ENCODE peak calls at places on chromosomes 3 and 15, in five cellular contexts. One of them, this sample, is unnamed.

GRCh38 chr3:181694805-181695660 is 16.7 kb upstream of the SOX2 start:
- DNase-seq in A549: no peak
- DNase-seq in GM20000: no peak
- DNase-seq in thoracic aorta: no peak
- DNase-seq in pancreas: peak; percentile 66
- DNase-seq in this sample: peak; percentile 72

GRCh38 chr3:23877324-23877980 is 39.3 kb downstream of the NKIRAS1 start:
- DNase-seq in A549: peak; percentile 57
- DNase-seq in GM20000: no peak
- DNase-seq in thoracic aorta: no peak
- DNase-seq in pancreas: no peak
- DNase-seq in this sample: no peak

GRCh38 chr15:51229907-51230328 is 108.5 kb downstream of the CYP19A1 start:
- DNase-seq in A549: peak; percentile 35
- DNase-seq in GM20000: peak; percentile 35
- DNase-seq in thoracic aorta: no peak
- DNase-seq in pancreas: no peak
- DNase-seq in this sample: no peak

GRCh38 chr3:126448141-126448892 is 27.4 kb downstream of the ZXDC start:
- DNase-seq in A549: no peak
- DNase-seq in GM20000: no peak
- DNase-seq in thoracic aorta: no peak
- DNase-seq in pancreas: no peak
- DNase-seq in this sample: no peak

GRCh38 chr15:90337256-90337655 is 14.8 kb upstream of the ZNF774 start:
- DNase-seq in A549: no peak
- DNase-seq in GM20000: no peak
- DNase-seq in thoracic aorta: no peak
- DNase-seq in pancreas: no peak
- DNase-seq in this sample: peak; percentile 35

GRCh38 chr15:53658827-53659226 is 100.6 kb downstream of the WDR72 start:
- DNase-seq in A549: no peak
- DNase-seq in GM20000: no peak
- DNase-seq in thoracic aorta: no peak
- DNase-seq in pancreas: no peak
- DNase-seq in this sample: no peak

GRCh38 chr3:186198442-186198841 is 89.6 kb upstream of the ETV5 start:
- DNase-seq in A549: no peak
- DNase-seq in GM20000: no peak
- DNase-seq in thoracic aorta: no peak
- DNase-seq in pancreas: no peak
- DNase-seq in this sample: no peak

GRCh38 chr3:13822042-13822441 is 57.8 kb downstream of the WNT7A start:
- DNase-seq in A549: no peak
- DNase-seq in GM20000: no peak
- DNase-seq in thoracic aorta: no peak
- DNase-seq in pancreas: no peak
- DNase-seq in this sample: no peak

GRCh38 chr15:63203451-63204090 is 14.2 kb downstream of the RAB8B start:
- DNase-seq in A549: no peak
- DNase-seq in GM20000: no peak
- DNase-seq in thoracic aorta: no peak
- DNase-seq in pancreas: no peak
- DNase-seq in this sample: no peak

GRCh38 chr3:133742351-133743091 is 3.7 kb upstream of the TF start:
- DNase-seq in A549: peak; percentile 80
- DNase-seq in GM20000: no peak
- DNase-seq in thoracic aorta: no peak
- DNase-seq in pancreas: no peak
- DNase-seq in this sample: no peak

GRCh38 chr3:11096266-11097135 is 57.8 kb upstream of the HRH1 start:
- DNase-seq in A549: peak; percentile 73
- DNase-seq in GM20000: peak; percentile 47
- DNase-seq in thoracic aorta: peak; percentile 61
- DNase-seq in pancreas: no peak
- DNase-seq in this sample: peak; percentile 27

GRCh38 chr3:11544413-11545181 is 99.1 kb downstream of the VGLL4 start:
- DNase-seq in A549: no peak
- DNase-seq in GM20000: no peak
- DNase-seq in thoracic aorta: no peak
- DNase-seq in pancreas: no peak
- DNase-seq in this sample: no peak

GRCh38 chr15:70632079-70632850 is 131.1 kb downstream of the UACA start:
- DNase-seq in A549: no peak
- DNase-seq in GM20000: no peak
- DNase-seq in thoracic aorta: no peak
- DNase-seq in pancreas: no peak
- DNase-seq in this sample: no peak

GRCh38 chr15:98609144-98609852 is 39.0 kb upstream of the IGF1R start:
- DNase-seq in A549: no peak
- DNase-seq in GM20000: no peak
- DNase-seq in thoracic aorta: no peak
- DNase-seq in pancreas: no peak
- DNase-seq in this sample: no peak

GRCh38 chr3:23372296-23372695 is 169.2 kb downstream of the UBE2E2 start:
- DNase-seq in A549: no peak
- DNase-seq in GM20000: no peak
- DNase-seq in thoracic aorta: no peak
- DNase-seq in pancreas: no peak
- DNase-seq in this sample: no peak

GRCh38 chr3:193819117-193819978 is 226.3 kb downstream of the OPA1 start:
- DNase-seq in A549: no peak
- DNase-seq in GM20000: no peak
- DNase-seq in thoracic aorta: no peak
- DNase-seq in pancreas: no peak
- DNase-seq in this sample: no peak

GRCh38 chr15:51089699-51090098 is 5.0 kb downstream of the TNFAIP8L3 start:
- DNase-seq in A549: peak; percentile 27
- DNase-seq in GM20000: no peak
- DNase-seq in thoracic aorta: no peak
- DNase-seq in pancreas: no peak
- DNase-seq in this sample: no peak

GRCh38 chr15:67906382-67906781 is 66.5 kb upstream of the RNU6-1 start:
- DNase-seq in A549: peak; percentile 48
- DNase-seq in GM20000: no peak
- DNase-seq in thoracic aorta: no peak
- DNase-seq in pancreas: no peak
- DNase-seq in this sample: no peak
- TF ChIP-seq CTCF in A549: peak; percentile 18
- TF ChIP-seq CTCF in GM20000: no peak
- TF ChIP-seq CTCF in thoracic aorta: no peak
- TF ChIP-seq CTCF in pancreas: no peak
- TF ChIP-seq CTCF in this sample: no peak

GRCh38 chr3:128567705-128568356 is 74.8 kb upstream of the GATA2 start:
- DNase-seq in A549: no peak
- DNase-seq in GM20000: no peak
- DNase-seq in thoracic aorta: no peak
- DNase-seq in pancreas: no peak
- DNase-seq in this sample: no peak
- TF ChIP-seq CTCF in A549: no peak
- TF ChIP-seq CTCF in GM20000: no peak
- TF ChIP-seq CTCF in thoracic aorta: no peak
- TF ChIP-seq CTCF in pancreas: no peak
- TF ChIP-seq CTCF in this sample: no peak

GRCh38 chr3:66803206-66803605 is 194.9 kb upstream of the KBTBD8 start:
- DNase-seq in A549: no peak
- DNase-seq in GM20000: no peak
- DNase-seq in thoracic aorta: no peak
- DNase-seq in pancreas: no peak
- DNase-seq in this sample: no peak
- TF ChIP-seq CTCF in A549: no peak
- TF ChIP-seq CTCF in GM20000: no peak
- TF ChIP-seq CTCF in thoracic aorta: no peak
- TF ChIP-seq CTCF in pancreas: no peak
- TF ChIP-seq CTCF in this sample: no peak

GRCh38 chr3:5136619-5137429 is 14.7 kb downstream of the ARL8B start:
- DNase-seq in A549: peak; percentile 48
- DNase-seq in GM20000: peak; percentile 66
- DNase-seq in thoracic aorta: no peak
- DNase-seq in pancreas: no peak
- DNase-seq in this sample: no peak
- TF ChIP-seq CTCF in A549: peak; percentile 42
- TF ChIP-seq CTCF in GM20000: no peak
- TF ChIP-seq CTCF in thoracic aorta: no peak
- TF ChIP-seq CTCF in pancreas: no peak
- TF ChIP-seq CTCF in this sample: no peak

GRCh38 chr15:66925721-66926120 is 139.7 kb upstream of the SMAD3 start:
- DNase-seq in A549: no peak
- DNase-seq in GM20000: no peak
- DNase-seq in thoracic aorta: no peak
- DNase-seq in pancreas: no peak
- DNase-seq in this sample: no peak

GRCh38 chr15:66924889-66925288 is 140.5 kb upstream of the SMAD3 start:
- DNase-seq in A549: no peak
- DNase-seq in GM20000: no peak
- DNase-seq in thoracic aorta: no peak
- DNase-seq in pancreas: no peak
- DNase-seq in this sample: no peak

GRCh38 chr15:66921319-66921718 is 144.1 kb upstream of the SMAD3 start:
- DNase-seq in A549: no peak
- DNase-seq in GM20000: no peak
- DNase-seq in thoracic aorta: no peak
- DNase-seq in pancreas: no peak
- DNase-seq in this sample: no peak

GRCh38 chr15:66922608-66923007 is 142.8 kb upstream of the SMAD3 start:
- DNase-seq in A549: no peak
- DNase-seq in GM20000: no peak
- DNase-seq in thoracic aorta: no peak
- DNase-seq in pancreas: no peak
- DNase-seq in this sample: no peak

GRCh38 chr15:66923438-66923881 is 141.9 kb upstream of the SMAD3 start:
- DNase-seq in A549: peak; percentile 64
- DNase-seq in GM20000: peak; percentile 16
- DNase-seq in thoracic aorta: no peak
- DNase-seq in pancreas: no peak
- DNase-seq in this sample: no peak
- TF ChIP-seq CTCF in A549: peak; percentile 45
- TF ChIP-seq CTCF in GM20000: peak; percentile 31
- TF ChIP-seq CTCF in thoracic aorta: no peak
- TF ChIP-seq CTCF in pancreas: peak; percentile 23
- TF ChIP-seq CTCF in this sample: no peak

GRCh38 chr15:92333709-92334108 is 60.0 kb upstream of the ST8SIA2 start:
- DNase-seq in A549: no peak
- DNase-seq in GM20000: no peak
- DNase-seq in thoracic aorta: no peak
- DNase-seq in pancreas: no peak
- DNase-seq in this sample: no peak
- TF ChIP-seq CTCF in A549: no peak
- TF ChIP-seq CTCF in GM20000: no peak
- TF ChIP-seq CTCF in thoracic aorta: no peak
- TF ChIP-seq CTCF in pancreas: no peak
- TF ChIP-seq CTCF in this sample: no peak

GRCh38 chr3:51710631-51711351 is 3.9 kb downstream of the GRM2 start:
- DNase-seq in A549: peak; percentile 16
- DNase-seq in GM20000: no peak
- DNase-seq in thoracic aorta: no peak
- DNase-seq in pancreas: peak; percentile 45
- DNase-seq in this sample: peak; percentile 33
- TF ChIP-seq CTCF in A549: no peak
- TF ChIP-seq CTCF in GM20000: no peak
- TF ChIP-seq CTCF in thoracic aorta: no peak
- TF ChIP-seq CTCF in pancreas: no peak
- TF ChIP-seq CTCF in this sample: no peak

DNA sequence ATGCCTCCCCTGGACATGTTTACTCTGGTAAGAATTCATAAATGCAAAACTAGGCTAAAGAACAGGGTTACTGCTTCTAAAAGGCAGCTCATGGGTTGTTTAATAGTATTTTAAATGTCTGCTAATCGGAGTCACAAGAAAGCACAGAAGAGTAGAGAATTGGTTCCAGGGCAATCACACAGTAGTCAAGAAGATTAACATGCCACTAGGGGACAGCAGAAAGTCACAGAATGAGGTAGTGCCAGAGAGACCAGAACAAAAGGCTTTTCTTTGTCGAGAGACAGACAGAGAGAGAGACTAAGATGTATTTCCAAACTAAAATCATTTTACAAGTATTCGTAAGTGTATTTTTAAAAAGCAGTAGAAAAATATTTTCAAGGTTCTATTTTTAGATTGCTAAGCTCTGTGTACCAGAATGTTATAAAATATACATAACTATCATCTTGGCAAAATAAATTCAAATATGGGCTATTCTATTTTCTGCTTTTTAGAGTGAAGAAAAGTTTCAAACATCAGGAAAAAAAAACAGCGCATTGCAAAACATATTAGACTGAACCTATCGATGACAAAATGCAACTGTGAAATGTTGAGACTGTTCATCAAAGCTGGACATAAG is 78.3 kb upstream of the CDIN1 start:
- DNase-seq in A549: peak; percentile 78
- DNase-seq in GM20000: peak; percentile 30
- DNase-seq in thoracic aorta: no peak
- DNase-seq in pancreas: no peak
- DNase-seq in this sample: no peak
- TF ChIP-seq CTCF in A549: peak; percentile 72
- TF ChIP-seq CTCF in GM20000: peak; percentile 25
- TF ChIP-seq CTCF in thoracic aorta: peak; percentile 72
- TF ChIP-seq CTCF in pancreas: peak; percentile 64
- TF ChIP-seq CTCF in this sample: peak; percentile 63

DNA sequence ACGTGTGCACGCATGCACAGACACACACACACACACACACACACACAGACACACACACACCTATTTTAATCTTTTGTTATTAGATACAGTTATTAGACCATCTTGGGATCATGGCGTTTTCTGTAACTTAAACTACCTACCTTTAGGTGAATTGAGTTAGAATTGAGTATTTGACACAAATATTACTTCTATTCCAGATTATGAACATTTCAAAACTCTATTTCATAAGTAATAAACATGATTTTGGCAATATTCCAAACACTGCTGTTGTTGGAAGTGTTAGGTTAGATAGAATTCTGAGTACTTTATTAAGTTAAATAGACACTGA is 65.6 kb downstream of the GLCE start:
- DNase-seq in A549: no peak
- DNase-seq in GM20000: no peak
- DNase-seq in thoracic aorta: no peak
- DNase-seq in pancreas: no peak
- DNase-seq in this sample: no peak
- TF ChIP-seq CTCF in A549: peak; percentile 24
- TF ChIP-seq CTCF in GM20000: no peak
- TF ChIP-seq CTCF in thoracic aorta: no peak
- TF ChIP-seq CTCF in pancreas: no peak
- TF ChIP-seq CTCF in this sample: no peak

This sample was measured in breast epithelium.